ENCODE peak calls at places on chromosomes 4 and X, in six cellular contexts. Y is body of pancreas; I is CD8-positive, alpha-beta T cell; G is osteoblast; S is fibroblast of pulmonary artery; Q is H9. F is an unnamed sample.

GRCh38 chrX:105460366-105460765 is 239.9 kb upstream of the TEX13A start:
- DNase-seq in S (peak), I (no peak), Q (no peak), Y (no peak), G (no peak), F (no peak)

GRCh38 chr4:76803522-76803921 is 94.4 kb downstream of the SOWAHB start:
- DNase-seq in I (no peak), Q (no peak), Y (no peak), G (peak), S (peak), F (no peak)

GRCh38 chrX:123753656-123754350 is 21.0 kb upstream of the THOC2 start:
- DNase-seq in Y (no peak), G (no peak), Q (no peak), S (no peak), I (no peak), F (no peak)

GRCh38 chrX:31435592-31435991 is 363.8 kb upstream of the FTHL17 start:
- DNase-seq in G (no peak), S (peak), Y (peak), I (no peak), Q (peak), F (peak)

GRCh38 chr4:42865572-42866189 is 26.8 kb upstream of the GRXCR1 start:
- DNase-seq in Q (peak), I (peak), Y (peak), S (peak), G (peak), F (peak)

GRCh38 chr4:84378983-84379382 is 120.1 kb downstream of the NKX6-1 start:
- DNase-seq in I (no peak), Q (peak), G (no peak), S (no peak), Y (no peak), F (no peak)

GRCh38 chr4:87524456-87524855 is 4.7 kb downstream of the SPARCL1 start:
- DNase-seq in I (no peak), G (no peak), Y (no peak), Q (no peak), S (no peak), F (no peak)

GRCh38 chr4:41161355-41161754 is 53.0 kb downstream of the APBB2 start:
- DNase-seq in Q (no peak), I (no peak), S (no peak), Y (no peak), G (no peak), F (no peak)

GRCh38 chr4:90027565-90027964 is 99.6 kb upstream of the CCSER1 start:
- DNase-seq in S (no peak), G (no peak), I (no peak), Y (no peak), Q (no peak), F (no peak)

GRCh38 chr4:16853653-16854052 is 44.8 kb downstream of the LDB2 start:
- DNase-seq in I (no peak), G (no peak), Y (no peak), Q (no peak), S (no peak), F (no peak)
- TF ChIP-seq CTCF in I (no peak), G (no peak), Y (no peak), Q (no peak), S (no peak), F (no peak)

DNA sequence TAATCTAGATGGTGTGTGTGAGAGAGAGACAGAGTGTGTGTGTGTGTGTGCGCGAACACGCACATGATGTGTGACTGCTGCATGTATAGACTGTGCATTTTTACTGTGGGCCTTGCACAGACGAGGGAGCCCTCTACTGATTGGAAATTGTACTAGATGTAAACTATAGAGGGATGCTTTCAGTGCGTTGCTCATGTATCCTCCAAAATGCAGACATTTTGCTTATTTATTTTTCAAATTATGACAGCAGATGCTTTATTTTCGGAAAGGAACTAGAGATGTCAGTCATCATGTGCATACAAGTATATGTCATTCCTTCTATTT is 168.4 kb upstream of the GK2 start:
- DNase-seq in Q (no peak), Y (no peak), S (peak), I (no peak), G (no peak), F (peak)
- TF ChIP-seq CTCF in Q (peak), Y (peak), S (peak), I (no peak), G (peak), F (no peak)

GRCh38 chrX:68808686-68809357 is 20.0 kb upstream of the EFNB1 start:
- DNase-seq in Q (peak), S (peak), I (no peak), G (no peak), Y (peak), F (no peak)
- TF ChIP-seq CTCF in Q (peak), S (peak), I (no peak), G (peak), Y (no peak), F (no peak)

GRCh38 chrX:6002056-6002455 is 226.6 kb downstream of the NLGN4X start:
- DNase-seq in I (no peak), S (no peak), Y (no peak), Q (no peak), G (no peak), F (no peak)
- TF ChIP-seq CTCF in I (no peak), S (no peak), Y (no peak), Q (peak), G (no peak), F (no peak)

GRCh38 chr4:6716018-6716911 is at the start of gene BLOC1S4:
- DNase-seq in G (peak), Q (peak), I (peak), Y (peak), S (peak), F (peak)
- TF ChIP-seq CTCF in G (no peak), Q (peak), I (peak), Y (peak), S (no peak), F (no peak)

DNA sequence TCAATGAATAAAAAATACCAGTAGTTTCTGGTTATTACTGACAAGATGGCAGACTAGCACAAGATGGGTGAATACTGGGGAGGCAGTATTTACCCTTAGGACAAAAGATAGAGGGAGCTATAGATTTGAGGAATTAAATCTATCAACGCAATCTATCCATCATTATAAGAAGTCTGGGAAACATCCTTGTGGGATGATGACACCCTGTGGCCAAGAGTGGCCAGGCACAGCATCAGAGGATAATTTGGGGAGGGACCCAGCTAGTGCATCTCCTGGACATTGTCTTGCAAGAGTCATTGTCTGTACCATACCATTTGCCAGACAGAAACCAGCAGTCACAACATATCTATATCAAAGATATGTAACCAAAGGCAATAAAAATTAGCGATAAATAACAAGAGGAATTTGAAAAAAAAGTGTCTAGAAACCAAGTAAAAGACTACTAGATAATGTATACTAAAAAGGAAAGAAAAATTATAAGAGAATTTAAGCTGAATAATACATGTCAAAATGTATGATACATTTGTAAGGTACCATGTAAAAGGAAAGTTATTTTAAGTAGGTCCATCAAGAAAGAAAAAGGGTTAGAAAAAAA is 22.9 kb downstream of the KCTD8 start:
- DNase-seq in Q (peak), G (no peak), I (no peak), S (peak), Y (no peak), F (peak)
- TF ChIP-seq CTCF in Q (peak), G (no peak), I (no peak), S (peak), Y (peak), F (peak)